ENCODE peak calls at places on chromosomes 5 and 9, in seven cellular contexts. F, L, R, S, V, I and Q are unnamed samples.
A peak's percentile ranks its signal among the peaks of the same experiment; 100 is the strongest.

GRCh38 chr5:45694255-45694834 is 1.8 kb downstream of the HCN1 start:
- DNase-seq in R (no peak), I (no peak), S (no peak), L (no peak), V (no peak), F (no peak), Q (no peak)

GRCh38 chr9:95024097-95024671 is 293.3 kb downstream of the FANCC start:
- DNase-seq in V (peak; percentile 50), I (no peak), S (no peak), F (no peak), L (no peak), R (no peak), Q (no peak)

GRCh38 chr5:155260798-155261197 is 247.2 kb downstream of the KIF4B start:
- DNase-seq in F (no peak), L (no peak), V (no peak), I (no peak), R (peak; percentile 49), S (no peak), Q (no peak)

GRCh38 chr9:135778421-135778820 is 76.4 kb downstream of the KCNT1 start:
- DNase-seq in S (no peak), L (no peak), I (no peak), V (no peak), R (no peak), F (no peak), Q (no peak)

GRCh38 chr5:95901676-95902646 is 59.7 kb downstream of the ELL2 start:
- DNase-seq in I (peak; percentile 10), V (no peak), L (no peak), F (no peak), S (no peak), R (no peak), Q (no peak)

GRCh38 chr9:73525350-73525749 is 373.7 kb downstream of the ANXA1 start:
- DNase-seq in I (no peak), V (no peak), F (no peak), S (no peak), L (no peak), R (no peak), Q (no peak)

GRCh38 chr5:165624547-165624946 is 2119.1 kb downstream of the MAT2B start:
- DNase-seq in S (no peak), F (no peak), L (no peak), R (no peak), I (no peak), V (no peak), Q (no peak)

GRCh38 chr5:147245381-147246055 is 10.7 kb downstream of the STK32A start:
- DNase-seq in S (no peak), R (no peak), I (no peak), V (no peak), F (no peak), L (no peak), Q (no peak)

GRCh38 chr5:119285070-119285916 is 70.5 kb upstream of the TNFAIP8 start:
- DNase-seq in I (no peak), V (no peak), L (no peak), S (no peak), R (no peak), F (no peak), Q (no peak)

GRCh38 chr9:128056887-128057723 is 10.0 kb downstream of the NAIF1 start:
- DNase-seq in I (no peak), S (no peak), F (no peak), R (no peak), L (no peak), V (no peak), Q (no peak)

GRCh38 chr5:180950291-180950949 is 38.2 kb upstream of the BTNL3 start:
- DNase-seq in R (no peak), I (no peak), L (no peak), V (no peak), F (no peak), S (no peak), Q (no peak)

GRCh38 chr9:13034696-13035006 is 244.8 kb downstream of the MPDZ start:
- DNase-seq in F (no peak), S (no peak), I (no peak), V (no peak), R (no peak), L (no peak), Q (no peak)

GRCh38 chr5:96582343-96582742 is 79.8 kb upstream of the CAST start:
- DNase-seq in S (no peak), F (no peak), I (no peak), V (no peak), R (no peak), L (peak; percentile 20), Q (no peak)

GRCh38 chr9:86703346-86703745 is 244.0 kb downstream of the GAS1 start:
- DNase-seq in R (no peak), S (no peak), I (no peak), L (no peak), F (no peak), V (no peak), Q (no peak)